ENCODE peak calls at places on chromosomes 12 and 14, in four cellular contexts. G, U, L and H are unnamed samples.

GRCh38 chr12:64681200-64682052 is 71.1 kb downstream of the RASSF3 start:
- DNase-seq in G (no peak), U (no peak), L (no peak), H (no peak)

GRCh38 chr14:79916281-79916680 is 295.0 kb downstream of the DIO2 start:
- DNase-seq in G (no peak), U (no peak), L (no peak), H (no peak)

GRCh38 chr12:123395236-123395635 is 11.3 kb downstream of the KMT5A start:
- DNase-seq in G (no peak), U (no peak), L (no peak), H (no peak)

GRCh38 chr12:49615725-49616124 is 7.6 kb upstream of the PRPF40B start:
- DNase-seq in G (no peak), U (no peak), L (no peak), H (no peak)

GRCh38 chr14:53880761-53881160 is 75.9 kb downstream of the BMP4 start:
- DNase-seq in G (no peak), U (no peak), L (no peak), H (no peak)

GRCh38 chr14:23127861-23128260 is 8.8 kb upstream of the CEBPE start:
- DNase-seq in G (no peak), U (no peak), L (no peak), H (no peak)

GRCh38 chr14:23436327-23437141 is 1.1 kb upstream of the MYH7 start:
- DNase-seq in G (no peak), U (peak), L (no peak), H (peak)

GRCh38 chr12:85275359-85275758 is 4.7 kb upstream of the ALX1 start:
- DNase-seq in G (no peak), U (no peak), L (no peak), H (no peak)

GRCh38 chr12:116524964-116525379 is 34.2 kb upstream of the MAP1LC3B2 start:
- DNase-seq in G (no peak), U (no peak), L (no peak), H (no peak)

GRCh38 chr14:87888136-87888999 is 104.6 kb downstream of the GALC start:
- DNase-seq in G (no peak), U (no peak), L (peak), H (peak)